ENCODE peak calls at places on chromosome 17, in four cellular contexts. M is tibial nerve, Z is astrocyte, J is aorta. S is an unnamed sample. For H3K9me3, the result is how much of the 10 kb centered on the place peaks cover.

GRCh38 chr17:40541060-40541872 is 24.0 kb downstream of the CCR7 start:
- DNase-seq in Z (no peak), M (no peak), J (peak), S (peak)

GRCh38 chr17:5846001-5846400 is 224.2 kb upstream of the WSCD1 start:
- DNase-seq in J (no peak), M (no peak), Z (no peak), S (no peak)

GRCh38 chr17:66730497-66730923 is 104.4 kb upstream of the CACNG5 start:
- DNase-seq in M (no peak), Z (peak), J (no peak), S (no peak)

GRCh38 chr17:32335647-32336046 is 6.3 kb downstream of the C17orf75 start:
- DNase-seq in M (no peak), J (no peak), Z (peak), S (no peak)

GRCh38 chr17:36611345-36612072 is 10.1 kb downstream of the MRM1 start:
- DNase-seq in M (no peak), Z (peak), J (no peak), S (peak)

GRCh38 chr17:31374083-31374447 is 17.4 kb upstream of the RAB11FIP4 start:
- DNase-seq in M (no peak), J (no peak), Z (no peak), S (no peak)

GRCh38 chr17:70366421-70366820 is 197.1 kb downstream of the KCNJ2 start:
- DNase-seq in J (no peak), M (no peak), Z (no peak), S (no peak)

GRCh38 chr17:151886-152859 is 14.8 kb downstream of the SCGB1C2 start:
- DNase-seq in J (peak), Z (peak), M (no peak), S (peak)

GRCh38 chr17:3659541-3660111 is 8.8 kb downstream of the TAX1BP3 start:
- DNase-seq in Z (peak), M (peak), J (peak), S (peak)

GRCh38 chr17:48004973-48005372 is 32.6 kb downstream of the COPZ2 start:
- DNase-seq in J (no peak), M (no peak), Z (no peak), S (no peak)

GRCh38 chr17:28705074-28705659 is 6.5 kb downstream of the PROCA1 start:
- DNase-seq in Z (no peak), M (no peak), J (no peak), S (no peak)

GRCh38 chr17:77353684-77354419 is 213.1 kb downstream of the SEC14L1 start:
- DNase-seq in J (peak), M (peak), Z (no peak), S (no peak)

GRCh38 chr17:70357196-70357595 is 187.9 kb downstream of the KCNJ2 start:
- DNase-seq in J (no peak), Z (peak), M (no peak), S (no peak)

GRCh38 chr17:31225831-31226230 is 71.2 kb downstream of the OMG start:
- DNase-seq in M (no peak), Z (no peak), J (no peak), S (no peak)

GRCh38 chr17:46736100-46736499 is 82.4 kb downstream of the WNT3 start:
- DNase-seq in M (no peak), J (no peak), Z (no peak), S (no peak)

GRCh38 chr17:21213491-21214014 is 408 bp downstream of the TMEM11 start:
- DNase-seq in J (peak), Z (peak), M (no peak), S (peak)

GRCh38 chr17:15027853-15028252 is 237.3 kb downstream of the PMP22 start:
- DNase-seq in Z (no peak), M (no peak), J (no peak), S (no peak)

GRCh38 chr17:80772906-80773242 is 218.8 kb upstream of the CHMP6 start:
- DNase-seq in M (no peak), J (no peak), Z (no peak), S (no peak)

GRCh38 chr17:39104046-39104445 is 47.4 kb downstream of the PLXDC1 start:
- DNase-seq in J (no peak), M (no peak), Z (peak), S (no peak)

GRCh38 chr17:14755002-14755401 is 454.1 kb downstream of the HS3ST3B1 start:
- DNase-seq in M (no peak), Z (no peak), J (no peak), S (no peak)

GRCh38 chr17:64575431-64575830 is 68.7 kb downstream of the CEP95 start:
- DNase-seq in J (no peak), M (no peak), Z (no peak), S (no peak)

GRCh38 chr17:50201226-50201854 is at the start of gene COL1A1:
- DNase-seq in M (peak), J (peak), Z (peak), S (peak)

GRCh38 chr17:66527335-66527734 is 224.9 kb downstream of the PRKCA start:
- DNase-seq in J (no peak), Z (no peak), M (no peak), S (no peak)

GRCh38 chr17:48701864-48702532 is 20.3 kb downstream of the PRAC1 start:
- DNase-seq in J (no peak), Z (no peak), M (no peak), S (no peak)

GRCh38 chr17:56305017-56305416 is 151.7 kb downstream of the ANKFN1 start:
- DNase-seq in Z (no peak), J (no peak), M (no peak), S (no peak)

GRCh38 chr17:69058165-69058564 is 2.6 kb downstream of the ABCA9 start:
- DNase-seq in J (no peak), M (no peak), Z (no peak), S (no peak)

GRCh38 chr17:80429356-80430275 is 14.6 kb downstream of the ENDOV start:
- DNase-seq in Z (no peak), J (peak), M (no peak), S (peak)

DNA sequence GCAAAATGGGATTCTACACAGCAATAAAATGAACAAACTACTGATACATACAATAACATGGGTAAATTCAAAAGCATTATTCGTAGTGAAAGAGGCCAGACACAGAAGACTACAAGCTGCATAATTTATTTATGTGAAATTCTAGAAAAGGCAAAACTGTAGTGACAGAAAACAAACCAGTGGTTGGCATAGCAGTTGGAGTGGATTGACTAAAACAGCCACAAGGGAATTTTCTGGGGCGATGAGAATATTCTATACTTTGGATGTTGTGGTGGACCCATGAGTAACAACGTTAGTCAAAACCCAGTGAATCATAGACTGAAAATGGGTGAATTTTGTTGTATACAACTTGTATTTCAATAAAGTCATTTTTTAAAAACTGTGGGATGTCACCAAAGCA is 63.2 kb upstream of the RPL38 start:
- DNase-seq in J (no peak), M (no peak), Z (no peak), S (no peak)
- H3K9me3 ChIP-seq in J (under half), M (under half), Z (under half), S (under half)

GRCh38 chr17:22268214-22268911 is 576.0 kb downstream of the KCNJ18 start:
- DNase-seq in J (peak), M (no peak), Z (no peak), S (no peak)
- H3K9me3 ChIP-seq in J (under half), M (under half), Z (under half), S (under half)

GRCh38 chr17:17426184-17426583 is 50.6 kb upstream of the MED9 start:
- DNase-seq in M (no peak), J (no peak), Z (no peak), S (no peak)
- H3K9me3 ChIP-seq in M (under half), J (under half), Z (under half), S (under half)

DNA sequence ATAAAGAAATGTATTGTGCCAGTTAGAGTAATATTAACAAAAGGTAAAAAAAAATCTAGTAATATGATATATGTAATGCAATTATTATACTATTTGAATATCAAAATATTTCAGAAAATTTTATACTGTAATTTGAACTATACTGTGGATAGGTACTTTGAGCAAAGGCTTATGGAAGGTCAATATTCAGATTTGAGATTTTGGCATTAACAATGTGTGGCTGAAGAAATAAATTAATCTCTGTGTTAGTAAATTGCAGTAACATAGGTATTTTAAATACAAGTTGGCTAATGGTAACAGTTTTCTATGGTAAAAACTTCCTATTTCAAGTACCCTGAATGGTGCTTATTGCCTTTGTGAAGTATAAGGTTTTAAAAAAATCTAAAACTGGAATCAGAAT is 23.2 kb upstream of the NACA2 start:
- DNase-seq in J (no peak), Z (no peak), M (no peak), S (no peak)
- H3K9me3 ChIP-seq in J (under half), Z (under half), M (under half), S (under half)

GRCh38 chr17:33901085-33901484 is 354.0 kb upstream of the CCL2 start:
- DNase-seq in Z (no peak), J (no peak), M (no peak), S (no peak)

GRCh38 chr17:33908363-33909064 is 346.6 kb upstream of the CCL2 start:
- DNase-seq in J (no peak), M (no peak), Z (no peak), S (no peak)

GRCh38 chr17:33910200-33910857 is 344.8 kb upstream of the CCL2 start:
- DNase-seq in J (no peak), M (no peak), Z (no peak), S (no peak)

GRCh38 chr17:33904438-33904837 is 350.6 kb upstream of the CCL2 start:
- DNase-seq in Z (no peak), J (no peak), M (no peak), S (no peak)

DNA sequence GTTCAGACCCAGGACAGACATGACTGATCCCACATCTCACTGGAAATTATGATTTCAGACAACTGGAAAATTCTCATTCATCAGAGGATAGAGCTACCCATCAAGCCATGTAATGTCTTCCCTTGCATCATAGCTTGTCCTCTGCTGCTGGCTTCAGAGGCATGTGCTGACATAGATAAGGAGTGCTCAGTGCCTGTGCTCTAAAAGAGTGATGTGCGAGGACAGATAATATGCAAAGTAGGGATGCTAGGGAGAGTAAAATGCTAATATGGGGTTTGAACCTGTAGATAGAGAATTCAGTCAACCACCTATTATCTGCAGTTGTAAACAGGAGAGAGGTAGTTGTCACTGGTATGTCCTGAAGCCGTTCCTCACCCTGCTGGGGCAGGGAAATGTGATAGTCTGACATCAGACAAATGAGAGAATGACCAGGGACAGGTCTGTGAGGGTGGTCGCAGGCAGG is 349.7 kb upstream of the CCL2 start:
- DNase-seq in Z (no peak), J (no peak), M (no peak), S (no peak)
- H3K9me3 ChIP-seq in Z (under half), J (under half), M (under half), S (under half)

DNA sequence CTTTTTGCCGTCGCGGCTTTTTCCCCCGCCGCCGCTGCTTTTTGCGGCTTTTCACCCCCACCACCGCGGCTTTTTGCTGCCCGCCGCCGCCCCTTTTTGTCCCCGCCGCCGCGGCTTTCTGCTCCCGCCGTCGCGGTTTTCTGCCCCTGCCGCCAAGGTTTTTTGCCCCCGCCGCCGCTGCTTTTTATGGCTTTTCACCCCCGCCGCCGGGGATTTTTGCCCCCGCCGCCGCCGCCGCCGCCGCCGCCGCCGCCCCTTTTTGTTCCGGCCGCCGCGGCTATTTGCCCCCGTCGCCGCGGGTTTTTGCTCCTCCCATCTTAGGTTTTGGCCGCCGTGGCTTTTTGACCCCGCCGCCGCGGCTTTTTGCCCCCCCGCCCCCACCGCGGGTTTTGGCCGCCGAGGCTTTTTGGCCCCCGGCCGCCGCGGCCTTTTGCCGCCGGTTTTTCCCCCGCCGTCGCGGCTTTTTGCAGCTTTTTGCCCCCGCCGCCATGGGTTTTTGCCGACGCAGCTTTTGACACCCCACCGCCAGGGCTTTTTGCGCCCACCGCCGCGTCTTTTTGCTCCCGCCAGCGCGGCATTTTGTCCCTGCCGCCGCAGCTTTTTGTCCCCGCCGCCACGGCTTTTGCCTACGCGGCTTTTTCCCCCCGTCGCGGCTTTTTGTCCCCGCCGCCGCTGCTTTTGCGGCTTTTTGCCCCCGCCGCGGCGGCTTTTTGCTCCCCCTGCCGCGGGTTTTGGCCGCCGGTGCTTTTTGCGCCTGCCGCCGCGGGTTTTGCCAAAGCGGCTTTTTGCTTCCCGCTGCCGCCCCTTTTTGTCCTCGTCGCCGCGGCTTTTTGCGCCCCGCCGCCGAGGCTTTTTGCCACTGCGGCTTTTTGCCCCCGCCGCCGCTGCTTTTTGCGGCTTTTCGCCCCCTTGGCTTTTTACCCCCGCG is 519.4 kb upstream of the WSB1 start:
- DNase-seq in Z (no peak), J (peak), M (no peak), S (peak)
- H3K9me3 ChIP-seq in Z (under half), J (under half), M (under half), S (under half)

DNA sequence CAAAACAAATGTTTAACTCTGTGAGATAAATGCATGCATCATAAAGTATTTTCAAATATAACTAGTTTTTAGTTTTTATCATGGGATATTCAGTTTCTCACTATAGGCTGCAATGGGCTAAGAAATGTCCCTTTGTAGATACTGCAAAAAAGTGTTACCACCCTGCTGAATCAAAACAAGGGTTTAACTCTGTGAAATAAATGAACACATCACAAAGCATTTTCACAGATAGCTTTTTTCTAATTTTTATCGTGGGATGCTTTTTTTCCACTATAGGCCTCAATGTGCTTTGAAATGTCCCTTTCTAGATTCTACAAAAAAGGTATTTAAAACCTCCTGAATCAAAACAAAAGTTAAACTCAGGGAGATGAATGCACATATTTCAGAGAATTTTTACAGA is 541.1 kb downstream of the KCNJ18 start:
- DNase-seq in M (no peak), J (no peak), Z (no peak), S (no peak)
- H3K9me3 ChIP-seq in M (under half), J (under half), Z (under half), S (under half)

GRCh38 chr17:82944990-82945389 is 105.2 kb upstream of the ZNF750 start:
- DNase-seq in Z (no peak), M (no peak), J (no peak), S (no peak)

GRCh38 chr17:82943751-82944150 is 103.9 kb upstream of the ZNF750 start:
- DNase-seq in Z (no peak), M (no peak), J (peak), S (peak)

GRCh38 chr17:82942166-82943130 is 102.6 kb upstream of the ZNF750 start:
- DNase-seq in Z (no peak), J (peak), M (no peak), S (peak)

GRCh38 chr17:82941021-82942001 is 101.5 kb upstream of the ZNF750 start:
- DNase-seq in J (peak), Z (no peak), M (no peak), S (peak)

GRCh38 chr17:82943339-82943738 is 103.5 kb upstream of the ZNF750 start:
- DNase-seq in J (peak), Z (no peak), M (no peak), S (peak)
- H3K9me3 ChIP-seq in J (under half), Z (under half), M (under half), S (under half)